ENCODE peak calls at places on chromosomes 4 and X, in ten cellular contexts. I is activated naive CD8-positive, alpha-beta T cell treated with anti-CD3 and anti-CD28 coated beads, Interleukin-2, amount 50 U/mL, for 24 hours; J is naive thymus-derived CD8-positive, alpha-beta T cell; R is mesendoderm; E is kidney glomerular epithelial cell; W is pulmonary artery endothelial cell; C is activated CD4-positive, alpha-beta T cell treated with anti-CD3 and anti-CD28 coated beads, Interleukin-2, amount 50 U/mL, for 24 hours; O is fibroblast of villous mesenchyme; N is thoracic aorta; T is occipital lobe. P is an unnamed sample.

GRCh38 chr4:84221704-84222103 is 277.4 kb downstream of the NKX6-1 start:
- DNase-seq in I (no peak), J (no peak), R (peak), E (no peak), W (no peak), C (no peak), O (no peak), N (no peak), T (no peak), P (no peak)

GRCh38 chr4:6530964-6531363 is 44.0 kb upstream of the MAN2B2 start:
- DNase-seq in I (no peak), J (no peak), R (no peak), E (no peak), W (no peak), C (no peak), O (no peak), N (no peak), T (no peak), P (no peak)

GRCh38 chrX:9569875-9570274 is 105.0 kb downstream of the TBL1X start:
- DNase-seq in I (no peak), J (no peak), R (no peak), E (peak), W (no peak), C (no peak), O (no peak), N (no peak), T (no peak), P (no peak)

GRCh38 chr4:70715097-70715496 is 6.7 kb upstream of the RUFY3 start:
- DNase-seq in I (no peak), J (no peak), R (no peak), E (peak), W (no peak), C (no peak), O (no peak), N (no peak), T (no peak), P (no peak)

GRCh38 chr4:189206953-189207352 is 733.7 kb upstream of the FRG1 start:
- DNase-seq in I (no peak), J (no peak), R (no peak), E (no peak), W (no peak), C (no peak), O (no peak), N (no peak), T (no peak), P (peak)

GRCh38 chrX:12583543-12583942 is 207.7 kb upstream of the PRPS2 start:
- DNase-seq in I (no peak), J (no peak), R (no peak), E (no peak), W (no peak), C (no peak), O (no peak), N (no peak), T (no peak), P (no peak)

GRCh38 chr4:92776080-92776479 is 472.3 kb downstream of the GRID2 start:
- DNase-seq in I (no peak), J (no peak), R (no peak), E (no peak), W (no peak), C (no peak), O (no peak), N (no peak), T (no peak), P (no peak)

GRCh38 chrX:133414399-133415275 is 652 bp downstream of the GPC4 start:
- DNase-seq in I (no peak), J (no peak), R (no peak), E (no peak), W (no peak), C (no peak), O (no peak), N (no peak), T (peak), P (no peak)

GRCh38 chr4:162485486-162485885 is 321.7 kb upstream of the FSTL5 start:
- DNase-seq in I (no peak), J (no peak), R (no peak), E (peak), W (no peak), C (no peak), O (peak), N (no peak), T (no peak), P (no peak)

GRCh38 chr4:56757821-56758400 is 63.6 kb downstream of the SPINK2 start:
- DNase-seq in I (peak), J (peak), R (peak), E (peak), W (peak), C (peak), O (peak), N (peak), T (peak), P (peak)

GRCh38 chr4:3836802-3837601 is 70.8 kb downstream of the ADRA2C start:
- DNase-seq in I (peak), J (no peak), R (peak), E (no peak), W (no peak), C (no peak), O (no peak), N (no peak), T (no peak), P (no peak)

GRCh38 chr4:42392436-42392835 is 4.9 kb upstream of the SHISA3 start:
- DNase-seq in I (no peak), J (no peak), R (no peak), E (no peak), W (no peak), C (no peak), O (no peak), N (no peak), T (no peak), P (no peak)

P was measured in lung microvascular endothelial cell.